ENCODE peak calls at places on chromosomes 16 and 17, in four cellular contexts. Y, C, Q and X are unnamed samples.

GRCh38 chr16:69424935-69425784 is 741 bp downstream of the CYB5B start:
- DNase-seq in Q (no peak), Y (no peak), C (no peak), X (no peak)

GRCh38 chr17:74712301-74712700 is 422 bp downstream of the CD300LF start:
- DNase-seq in Y (no peak), Q (no peak), C (no peak), X (no peak)

GRCh38 chr16:85014311-85014710 is 3.0 kb upstream of the ZDHHC7 start:
- DNase-seq in Y (no peak), C (no peak), Q (no peak), X (no peak)

GRCh38 chr17:74239169-74239568 is 25.8 kb downstream of the TTYH2 start:
- DNase-seq in Y (no peak), Q (no peak), C (no peak), X (peak)

GRCh38 chr16:74449470-74449869 is 28.2 kb upstream of the CLEC18B start:
- DNase-seq in Y (no peak), C (no peak), Q (no peak), X (no peak)

GRCh38 chr17:31411707-31412285 is 20.3 kb downstream of the RAB11FIP4 start:
- DNase-seq in Q (no peak), C (no peak), Y (no peak), X (no peak)

GRCh38 chr17:70699408-70699807 is 530.1 kb downstream of the KCNJ2 start:
- DNase-seq in Y (no peak), Q (no peak), C (no peak), X (no peak)

GRCh38 chr17:77528516-77529327 is 388.0 kb downstream of the SEC14L1 start:
- DNase-seq in Q (no peak), Y (peak), C (peak), X (no peak)

GRCh38 chr17:42072323-42073187 is 22.2 kb upstream of the C17orf113 start:
- DNase-seq in C (no peak), Y (no peak), Q (no peak), X (no peak)

GRCh38 chr16:70788668-70789161 is 12.2 kb downstream of the VAC14 start:
- DNase-seq in Y (no peak), C (no peak), Q (no peak), X (no peak)

GRCh38 chr17:44349553-44350070 is 4.5 kb downstream of the GRN start:
- DNase-seq in C (no peak), Q (no peak), Y (no peak), X (no peak)

GRCh38 chr16:30351586-30352419 is 3.3 kb downstream of the CD2BP2 start:
- DNase-seq in C (peak), Y (no peak), Q (no peak), X (peak)

GRCh38 chr16:54359086-54359485 is 72.5 kb upstream of the IRX3 start:
- DNase-seq in C (no peak), Q (no peak), Y (no peak), X (no peak)

GRCh38 chr16:14489460-14489859 is 140.6 kb downstream of the PARN start:
- DNase-seq in Y (no peak), Q (no peak), C (no peak), X (no peak)

GRCh38 chr16:66014221-66014620 is 352.3 kb upstream of the CDH5 start:
- DNase-seq in Q (no peak), Y (no peak), C (no peak), X (no peak)

GRCh38 chr16:48366165-48367093 is 18.8 kb downstream of the SIAH1 start:
- DNase-seq in Q (peak), Y (no peak), C (peak), X (peak)

GRCh38 chr17:77098884-77099545 is 41.8 kb upstream of the SEC14L1 start:
- DNase-seq in Q (no peak), Y (no peak), C (peak), X (peak)

GRCh38 chr16:79593754-79594153 is 6.8 kb downstream of the MAF start:
- DNase-seq in C (no peak), Q (no peak), Y (no peak), X (no peak)

GRCh38 chr16:57955572-57955971 is 15.4 kb downstream of the CNGB1 start:
- DNase-seq in Y (no peak), Q (no peak), C (no peak), X (no peak)

GRCh38 chr17:16938496-16939270 is 33.2 kb downstream of the TNFRSF13B start:
- DNase-seq in Q (no peak), Y (no peak), C (no peak), X (no peak)

GRCh38 chr17:6374761-6375312 is 60.1 kb downstream of the AIPL1 start:
- DNase-seq in Q (peak), C (no peak), Y (peak), X (no peak)